ENCODE peak calls at places on chromosome 15, in five cellular contexts. One of them, this sample, is unnamed.
A peak's percentile ranks its signal among the peaks of the same experiment; 100 is the strongest.

GRCh38 chr15:82132742-82133141 is 86.9 kb upstream of the MEX3B start:
- DNase-seq in endothelial cell of umbilical vein: no peak
- DNase-seq in IMR-90: peak; percentile 93
- DNase-seq in spleen: no peak
- DNase-seq in heart left ventricle: no peak
- DNase-seq in this sample: no peak

GRCh38 chr15:74318376-74319137 is 48.9 kb downstream of the CYP11A1 start:
- DNase-seq in IMR-90: no peak
- DNase-seq in spleen: no peak
- DNase-seq in endothelial cell of umbilical vein: no peak
- DNase-seq in heart left ventricle: peak; percentile 66
- DNase-seq in this sample: no peak

GRCh38 chr15:96354731-96355560 is 24.4 kb downstream of the NR2F2 start:
- DNase-seq in endothelial cell of umbilical vein: peak; percentile 85
- DNase-seq in heart left ventricle: no peak
- DNase-seq in spleen: no peak
- DNase-seq in IMR-90: peak; percentile 90
- DNase-seq in this sample: no peak

GRCh38 chr15:74857082-74857655 is 14.2 kb upstream of the ULK3 start:
- DNase-seq in heart left ventricle: no peak
- DNase-seq in spleen: no peak
- DNase-seq in endothelial cell of umbilical vein: no peak
- DNase-seq in IMR-90: no peak
- DNase-seq in this sample: no peak

GRCh38 chr15:60795889-60796288 is 316.9 kb upstream of the ICE2 start:
- DNase-seq in IMR-90: no peak
- DNase-seq in endothelial cell of umbilical vein: no peak
- DNase-seq in spleen: no peak
- DNase-seq in heart left ventricle: no peak
- DNase-seq in this sample: no peak

GRCh38 chr15:77830041-77830440 is 197.3 kb upstream of the LINGO1 start:
- DNase-seq in endothelial cell of umbilical vein: no peak
- DNase-seq in heart left ventricle: no peak
- DNase-seq in spleen: peak; percentile 23
- DNase-seq in IMR-90: peak; percentile 62
- DNase-seq in this sample: no peak

GRCh38 chr15:89090791-89091666 is 2.8 kb downstream of the ABHD2 start:
- DNase-seq in heart left ventricle: peak; percentile 77
- DNase-seq in spleen: peak; percentile 89
- DNase-seq in IMR-90: peak; percentile 85
- DNase-seq in endothelial cell of umbilical vein: peak; percentile 85
- DNase-seq in this sample: no peak

GRCh38 chr15:65994832-65995231 is 125.5 kb downstream of the RAB11A start:
- DNase-seq in spleen: no peak
- DNase-seq in endothelial cell of umbilical vein: no peak
- DNase-seq in heart left ventricle: no peak
- DNase-seq in IMR-90: no peak
- DNase-seq in this sample: no peak

GRCh38 chr15:44029940-44030568 is 165.0 kb downstream of the FRMD5 start:
- DNase-seq in IMR-90: peak; percentile 60
- DNase-seq in spleen: no peak
- DNase-seq in heart left ventricle: no peak
- DNase-seq in endothelial cell of umbilical vein: peak; percentile 70
- DNase-seq in this sample: no peak

GRCh38 chr15:84715442-84716035 is 400 bp downstream of the SEC11A start:
- DNase-seq in IMR-90: peak; percentile 28
- DNase-seq in endothelial cell of umbilical vein: peak; percentile 58
- DNase-seq in spleen: peak; percentile 82
- DNase-seq in heart left ventricle: peak; percentile 35
- DNase-seq in this sample: no peak

GRCh38 chr15:76962337-76963013 is 30.9 kb downstream of the RCN2 start:
- DNase-seq in IMR-90: no peak
- DNase-seq in spleen: no peak
- DNase-seq in endothelial cell of umbilical vein: no peak
- DNase-seq in heart left ventricle: no peak
- DNase-seq in this sample: no peak

GRCh38 chr15:79680721-79681120 is 216.1 kb downstream of the MTHFS start:
- DNase-seq in spleen: no peak
- DNase-seq in endothelial cell of umbilical vein: peak; percentile 52
- DNase-seq in IMR-90: peak; percentile 88
- DNase-seq in heart left ventricle: no peak
- DNase-seq in this sample: no peak

GRCh38 chr15:44101944-44102343 is 93.1 kb downstream of the FRMD5 start:
- DNase-seq in heart left ventricle: no peak
- DNase-seq in spleen: no peak
- DNase-seq in IMR-90: peak; percentile 52
- DNase-seq in endothelial cell of umbilical vein: peak; percentile 9
- DNase-seq in this sample: no peak

GRCh38 chr15:78148392-78149067 is 632 bp upstream of the IDH3A start:
- DNase-seq in heart left ventricle: no peak
- DNase-seq in spleen: no peak
- DNase-seq in endothelial cell of umbilical vein: no peak
- DNase-seq in IMR-90: peak; percentile 14
- DNase-seq in this sample: no peak

GRCh38 chr15:51172190-51172589 is 77.5 kb upstream of the TNFAIP8L3 start:
- DNase-seq in endothelial cell of umbilical vein: peak; percentile 50
- DNase-seq in spleen: no peak
- DNase-seq in IMR-90: peak; percentile 24
- DNase-seq in heart left ventricle: no peak
- DNase-seq in this sample: no peak

GRCh38 chr15:41510728-41511127 is 2.9 kb downstream of the LTK start:
- DNase-seq in spleen: no peak
- DNase-seq in heart left ventricle: no peak
- DNase-seq in IMR-90: no peak
- DNase-seq in endothelial cell of umbilical vein: no peak
- DNase-seq in this sample: no peak

GRCh38 chr15:99307735-99308134 is 56.5 kb downstream of the LRRC28 start:
- DNase-seq in spleen: no peak
- DNase-seq in endothelial cell of umbilical vein: no peak
- DNase-seq in heart left ventricle: no peak
- DNase-seq in IMR-90: peak; percentile 16
- DNase-seq in this sample: no peak

GRCh38 chr15:77607111-77607893 is 25.4 kb downstream of the LINGO1 start:
- DNase-seq in endothelial cell of umbilical vein: no peak
- DNase-seq in heart left ventricle: peak; percentile 43
- DNase-seq in IMR-90: peak; percentile 39
- DNase-seq in spleen: no peak
- DNase-seq in this sample: no peak

GRCh38 chr15:99425666-99426301 is 140.0 kb upstream of the MEF2A start:
- DNase-seq in IMR-90: no peak
- DNase-seq in heart left ventricle: no peak
- DNase-seq in spleen: peak; percentile 59
- DNase-seq in endothelial cell of umbilical vein: peak; percentile 49
- DNase-seq in this sample: no peak

GRCh38 chr15:66172339-66172980 is 81.1 kb downstream of the MEGF11 start:
- DNase-seq in spleen: peak; percentile 62
- DNase-seq in heart left ventricle: no peak
- DNase-seq in IMR-90: no peak
- DNase-seq in endothelial cell of umbilical vein: no peak
- DNase-seq in this sample: no peak

GRCh38 chr15:32888221-32888761 is 170.5 kb downstream of the GREM1 start:
- DNase-seq in spleen: no peak
- DNase-seq in IMR-90: peak; percentile 38
- DNase-seq in endothelial cell of umbilical vein: no peak
- DNase-seq in heart left ventricle: no peak
- DNase-seq in this sample: no peak

GRCh38 chr15:76553564-76553963 is 217.0 kb downstream of the ISL2 start:
- DNase-seq in heart left ventricle: no peak
- DNase-seq in spleen: no peak
- DNase-seq in endothelial cell of umbilical vein: no peak
- DNase-seq in IMR-90: no peak
- DNase-seq in this sample: no peak

GRCh38 chr15:70504305-70504951 is 258.9 kb downstream of the UACA start:
- DNase-seq in heart left ventricle: peak; percentile 59
- DNase-seq in IMR-90: peak; percentile 55
- DNase-seq in endothelial cell of umbilical vein: no peak
- DNase-seq in spleen: peak; percentile 92
- DNase-seq in this sample: peak; percentile 17

GRCh38 chr15:88049509-88049908 is 207.0 kb downstream of the NTRK3 start:
- DNase-seq in endothelial cell of umbilical vein: no peak
- DNase-seq in spleen: no peak
- DNase-seq in IMR-90: no peak
- DNase-seq in heart left ventricle: no peak
- DNase-seq in this sample: no peak

GRCh38 chr15:64624242-64624641 is 151.1 kb downstream of the RBPMS2 start:
- DNase-seq in IMR-90: no peak
- DNase-seq in heart left ventricle: no peak
- DNase-seq in endothelial cell of umbilical vein: no peak
- DNase-seq in spleen: no peak
- DNase-seq in this sample: no peak

GRCh38 chr15:101568821-101569555 is 79.5 kb upstream of the PCSK6 start:
- DNase-seq in endothelial cell of umbilical vein: no peak
- DNase-seq in heart left ventricle: no peak
- DNase-seq in spleen: no peak
- DNase-seq in IMR-90: no peak
- DNase-seq in this sample: no peak

GRCh38 chr15:45802140-45802539 is 167.3 kb downstream of the SQOR start:
- DNase-seq in IMR-90: no peak
- DNase-seq in endothelial cell of umbilical vein: no peak
- DNase-seq in heart left ventricle: no peak
- DNase-seq in spleen: no peak
- DNase-seq in this sample: no peak

GRCh38 chr15:90988249-90988648 is 6.1 kb downstream of the PRC1 start:
- DNase-seq in IMR-90: no peak
- DNase-seq in heart left ventricle: no peak
- DNase-seq in endothelial cell of umbilical vein: peak; percentile 56
- DNase-seq in spleen: no peak
- DNase-seq in this sample: no peak

GRCh38 chr15:90987561-90988141 is 6.7 kb downstream of the PRC1 start:
- DNase-seq in IMR-90: no peak
- DNase-seq in heart left ventricle: no peak
- DNase-seq in endothelial cell of umbilical vein: no peak
- DNase-seq in spleen: no peak
- DNase-seq in this sample: no peak

GRCh38 chr15:90989040-90989768 is 5.1 kb downstream of the PRC1 start:
- DNase-seq in spleen: no peak
- DNase-seq in endothelial cell of umbilical vein: no peak
- DNase-seq in IMR-90: no peak
- DNase-seq in heart left ventricle: no peak
- DNase-seq in this sample: no peak

GRCh38 chr15:90990446-90990845 is 3.9 kb downstream of the PRC1 start:
- DNase-seq in IMR-90: no peak
- DNase-seq in endothelial cell of umbilical vein: no peak
- DNase-seq in heart left ventricle: no peak
- DNase-seq in spleen: no peak
- DNase-seq in this sample: no peak

DNA sequence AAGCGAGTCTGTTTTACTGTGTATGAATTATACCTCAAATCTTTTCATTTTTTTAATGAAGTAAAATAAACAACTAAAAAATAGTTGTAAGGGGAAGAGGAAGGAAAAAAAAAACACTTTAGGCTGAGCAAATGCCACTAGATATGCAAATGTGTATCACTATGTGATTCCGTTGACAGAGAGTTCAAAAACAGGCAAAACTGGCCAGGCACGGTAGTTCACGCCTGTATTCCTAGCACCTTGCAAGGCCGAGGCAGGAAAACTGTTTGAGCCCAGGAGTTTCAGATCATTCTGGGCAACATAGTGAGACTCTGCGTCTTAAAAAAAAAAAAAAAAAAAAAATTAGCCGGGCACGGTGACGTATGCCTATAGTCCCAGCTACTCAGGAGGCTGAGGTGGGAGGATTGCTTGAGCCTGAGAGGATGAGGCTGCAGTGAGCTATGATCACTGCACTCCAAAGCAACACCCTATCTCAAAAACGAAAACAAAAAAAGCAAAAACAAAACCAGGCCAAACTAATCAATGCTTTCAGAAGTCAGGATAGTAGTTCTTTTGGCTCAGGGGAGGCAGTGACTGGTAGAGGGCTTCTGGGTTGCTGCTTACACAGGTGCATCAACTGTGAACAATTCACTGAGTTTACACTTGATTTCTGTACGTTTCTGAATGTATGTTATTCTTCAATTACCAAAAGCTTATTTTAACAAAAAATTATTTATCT is 7.4 kb downstream of the PRC1 start:
- DNase-seq in spleen: no peak
- DNase-seq in heart left ventricle: no peak
- DNase-seq in endothelial cell of umbilical vein: no peak
- DNase-seq in IMR-90: no peak
- DNase-seq in this sample: no peak
- H3K4me1 ChIP-seq in spleen: peaks cover 32% of the 10 kb centered on the region
- H3K4me1 ChIP-seq in heart left ventricle: no peaks in the 10 kb centered on the region
- H3K4me1 ChIP-seq in endothelial cell of umbilical vein: peaks cover 17% of the 10 kb centered on the region
- H3K4me1 ChIP-seq in IMR-90: peaks cover 11% of the 10 kb centered on the region
- H3K4me1 ChIP-seq in this sample: peaks cover 5% of the 10 kb centered on the region

DNA sequence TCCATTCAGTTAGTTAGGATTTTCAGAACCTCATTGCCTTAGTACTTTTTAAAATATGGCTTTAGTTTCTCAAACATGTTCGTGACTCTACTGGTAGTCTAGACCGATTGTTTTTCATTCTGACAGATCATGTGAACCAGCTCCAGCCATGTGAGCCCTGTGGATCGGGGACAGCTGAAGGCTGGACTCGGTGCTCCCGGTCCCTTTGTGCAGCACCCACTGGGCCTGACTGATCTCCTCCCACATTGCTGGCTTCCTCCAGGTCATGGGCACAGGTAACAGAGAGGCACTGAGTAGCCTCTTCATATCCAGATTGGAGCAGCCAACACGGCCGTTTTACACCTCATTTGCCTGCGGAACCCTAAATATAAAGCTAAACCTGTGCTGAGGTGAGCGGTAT is 30.5 kb downstream of the NIPA2 start:
- DNase-seq in IMR-90: no peak
- DNase-seq in heart left ventricle: no peak
- DNase-seq in endothelial cell of umbilical vein: no peak
- DNase-seq in spleen: no peak
- DNase-seq in this sample: no peak
- TF ChIP-seq POLR2A in IMR-90: no peak
- TF ChIP-seq POLR2A in heart left ventricle: no peak
- TF ChIP-seq POLR2A in endothelial cell of umbilical vein: no peak
- TF ChIP-seq POLR2A in spleen: no peak
- TF ChIP-seq POLR2A in this sample: no peak

GRCh38 chr15:68983821-68984517 is 30.5 kb upstream of the NOX5 start:
- DNase-seq in heart left ventricle: no peak
- DNase-seq in IMR-90: peak; percentile 16
- DNase-seq in endothelial cell of umbilical vein: no peak
- DNase-seq in spleen: no peak
- DNase-seq in this sample: no peak
- H3K4me1 ChIP-seq in heart left ventricle: no peaks in the 10 kb centered on the region
- H3K4me1 ChIP-seq in IMR-90: no peaks in the 10 kb centered on the region
- H3K4me1 ChIP-seq in endothelial cell of umbilical vein: no peaks in the 10 kb centered on the region
- H3K4me1 ChIP-seq in spleen: no peaks in the 10 kb centered on the region
- H3K4me1 ChIP-seq in this sample: no peaks in the 10 kb centered on the region

GRCh38 chr15:62579842-62580241 is 414.8 kb upstream of the C2CD4B start:
- DNase-seq in spleen: no peak
- DNase-seq in heart left ventricle: no peak
- DNase-seq in endothelial cell of umbilical vein: no peak
- DNase-seq in IMR-90: no peak
- DNase-seq in this sample: no peak

GRCh38 chr15:62578960-62579359 is 413.9 kb upstream of the C2CD4B start:
- DNase-seq in heart left ventricle: no peak
- DNase-seq in endothelial cell of umbilical vein: no peak
- DNase-seq in spleen: no peak
- DNase-seq in IMR-90: no peak
- DNase-seq in this sample: no peak

GRCh38 chr15:62573856-62574255 is 408.8 kb upstream of the C2CD4B start:
- DNase-seq in spleen: no peak
- DNase-seq in endothelial cell of umbilical vein: no peak
- DNase-seq in heart left ventricle: no peak
- DNase-seq in IMR-90: no peak
- DNase-seq in this sample: no peak

GRCh38 chr15:62582580-62582979 is 417.5 kb upstream of the C2CD4B start:
- DNase-seq in IMR-90: no peak
- DNase-seq in endothelial cell of umbilical vein: no peak
- DNase-seq in spleen: no peak
- DNase-seq in heart left ventricle: no peak
- DNase-seq in this sample: no peak

GRCh38 chr15:62578548-62578947 is 413.5 kb upstream of the C2CD4B start:
- DNase-seq in IMR-90: no peak
- DNase-seq in heart left ventricle: no peak
- DNase-seq in spleen: no peak
- DNase-seq in endothelial cell of umbilical vein: no peak
- DNase-seq in this sample: no peak
- TF ChIP-seq POLR2A in IMR-90: no peak
- TF ChIP-seq POLR2A in heart left ventricle: no peak
- TF ChIP-seq POLR2A in spleen: no peak
- TF ChIP-seq POLR2A in endothelial cell of umbilical vein: no peak
- TF ChIP-seq POLR2A in this sample: no peak